ENCODE peak calls at places on chromosomes 2 and 18, in eight cellular contexts. C is chondrocyte, J is hepatocyte, S is K562, Q is A549, N is MCF 10A, M is pancreas, L is neural crest cell. V is an unnamed sample.

GRCh38 chr2:188303363-188304031 is 11.8 kb downstream of the GULP1 start:
- DNase-seq in N (peak), C (no peak), J (peak), L (no peak), Q (no peak), M (no peak), S (no peak), V (no peak)

GRCh38 chr18:58605027-58606020 is 23.6 kb downstream of the ALPK2 start:
- DNase-seq in Q (no peak), C (no peak), J (no peak), S (no peak), L (no peak), M (no peak), N (peak), V (no peak)

GRCh38 chr18:13416848-13417247 is 198.3 kb downstream of the LDLRAD4 start:
- DNase-seq in Q (no peak), M (no peak), J (peak), S (no peak), L (no peak), C (no peak), N (no peak), V (no peak)

GRCh38 chr2:160590664-160591063 is 97.1 kb upstream of the RBMS1 start:
- DNase-seq in M (no peak), L (no peak), N (no peak), Q (no peak), S (no peak), C (no peak), J (no peak), V (no peak)

GRCh38 chr18:79251021-79251420 is 144.7 kb upstream of the NFATC1 start:
- DNase-seq in J (no peak), N (no peak), Q (no peak), S (no peak), M (no peak), C (no peak), L (no peak), V (no peak)

GRCh38 chr2:158923180-158923594 is 45.3 kb upstream of the TANC1 start:
- DNase-seq in S (no peak), M (no peak), J (peak), C (no peak), L (no peak), N (peak), Q (no peak), V (no peak)

GRCh38 chr2:158297120-158297519 is 159.4 kb downstream of the CCDC148 start:
- DNase-seq in S (no peak), M (no peak), C (no peak), L (no peak), J (no peak), Q (no peak), N (no peak), V (no peak)

GRCh38 chr2:121479882-121480522 is 50.7 kb upstream of the RNU4ATAC start:
- DNase-seq in N (peak), L (no peak), J (peak), Q (no peak), S (peak), C (no peak), M (no peak), V (no peak)

GRCh38 chr2:84938194-84938879 is 32.6 kb upstream of the KCMF1 start:
- DNase-seq in S (no peak), N (no peak), M (no peak), L (no peak), C (no peak), J (no peak), Q (no peak), V (peak)

GRCh38 chr2:172693529-172694185 is 42.0 kb upstream of the RAPGEF4 start:
- DNase-seq in J (no peak), C (no peak), Q (no peak), N (peak), L (no peak), M (no peak), S (no peak), V (no peak)

GRCh38 chr2:10305715-10306114 is 3.0 kb downstream of the HPCAL1 start:
- DNase-seq in S (no peak), J (peak), N (peak), L (no peak), M (no peak), C (peak), Q (no peak), V (no peak)

GRCh38 chr2:107361951-107362350 is 464.7 kb upstream of the RGPD4 start:
- DNase-seq in L (no peak), N (no peak), Q (no peak), M (no peak), S (no peak), J (no peak), C (no peak), V (no peak)

GRCh38 chr2:112181571-112182290 is 43.5 kb downstream of the FBLN7 start:
- DNase-seq in C (no peak), M (peak), J (peak), S (no peak), Q (no peak), N (no peak), L (no peak), V (no peak)

GRCh38 chr2:83516503-83516902 is 942.6 kb downstream of the SUCLG1 start:
- DNase-seq in L (no peak), N (no peak), M (no peak), C (no peak), S (peak), Q (no peak), J (no peak), V (no peak)

GRCh38 chr2:151381266-151381665 is 23.9 kb downstream of the TNFAIP6 start:
- DNase-seq in N (peak), S (no peak), J (no peak), L (no peak), Q (no peak), M (no peak), C (no peak), V (no peak)

GRCh38 chr2:178870703-178871102 is 63.5 kb upstream of the TTN start:
- DNase-seq in C (no peak), N (peak), S (no peak), Q (no peak), L (no peak), M (no peak), J (no peak), V (no peak)

DNA sequence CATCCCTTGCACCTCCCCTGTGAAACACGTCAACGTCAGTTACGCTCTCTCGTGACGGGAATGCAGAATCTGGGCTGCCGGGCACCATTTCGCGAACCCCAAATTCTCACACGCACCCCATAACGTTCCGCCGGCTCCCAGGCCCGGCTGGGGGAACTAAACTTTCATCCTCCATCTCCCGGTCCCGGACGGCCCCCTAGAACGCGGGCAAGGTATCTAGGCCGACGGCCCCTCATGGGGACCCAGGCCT is 530 bp downstream of the DNAJC27 start:
- DNase-seq in L (no peak), S (no peak), Q (peak), J (no peak), C (no peak), M (no peak), N (no peak), V (no peak)
- TF ChIP-seq CTCF in L (no peak), S (no peak), Q (no peak), J (no peak), C (peak), M (no peak), N (no peak), V (no peak)

DNA sequence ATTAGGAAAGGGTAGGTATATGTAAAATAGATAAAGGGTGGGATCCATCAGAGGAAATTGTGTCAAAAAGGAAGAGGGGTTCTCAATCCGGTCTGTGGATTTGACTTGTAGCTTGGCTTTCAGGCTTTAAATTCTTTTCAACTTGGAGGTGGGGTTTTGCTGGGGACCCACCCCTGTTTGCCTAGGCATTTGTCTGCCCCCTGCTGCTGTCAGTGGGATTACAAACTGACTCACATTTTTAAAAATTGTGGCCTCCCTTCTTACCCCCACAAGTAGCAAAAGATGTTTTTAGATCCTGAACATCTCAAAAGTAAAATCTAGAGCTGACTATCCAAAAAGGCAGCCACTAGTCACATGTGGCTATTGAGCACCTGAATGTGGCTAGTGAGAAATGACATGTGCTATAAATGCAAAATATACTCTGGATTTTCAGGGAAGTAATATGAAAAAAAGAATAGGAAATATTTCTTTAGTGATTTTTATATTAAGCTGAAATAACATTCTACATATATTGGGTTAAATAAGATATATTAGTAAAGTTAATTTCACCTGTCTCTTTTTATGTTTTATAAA is 178.9 kb downstream of the GFPT1 start:
- DNase-seq in S (peak), Q (no peak), L (no peak), J (no peak), N (peak), C (no peak), M (no peak), V (no peak)
- TF ChIP-seq CTCF in S (peak), Q (peak), L (no peak), J (peak), N (peak), C (peak), M (no peak), V (no peak)

DNA sequence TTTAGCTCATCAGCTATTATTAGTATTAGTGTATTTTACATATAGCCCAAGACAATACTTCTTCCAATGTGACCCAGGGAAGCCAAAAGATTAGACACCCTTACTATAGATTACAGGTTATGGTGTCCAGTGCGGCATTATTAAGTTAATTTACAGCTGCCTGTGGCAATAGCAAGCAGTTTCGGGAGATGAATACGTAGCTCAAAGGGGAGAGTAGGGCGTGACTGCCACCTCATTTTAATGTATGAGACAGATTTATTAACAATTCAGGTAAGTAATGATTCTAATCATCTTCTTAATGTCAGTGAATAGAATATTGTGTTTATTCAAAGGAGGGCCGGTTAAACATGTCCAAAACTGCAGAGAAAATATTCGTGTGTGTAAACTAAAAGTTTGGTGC is 6.8 kb upstream of the DSG3 start:
- DNase-seq in N (no peak), Q (no peak), M (no peak), J (no peak), S (no peak), C (no peak), L (no peak), V (no peak)
- TF ChIP-seq CTCF in N (no peak), Q (no peak), M (no peak), J (no peak), S (no peak), C (no peak), L (no peak), V (no peak)

GRCh38 chr2:46002947-46003346 is 294.3 kb upstream of the EPAS1 start:
- DNase-seq in M (no peak), C (no peak), N (no peak), J (no peak), S (no peak), L (no peak), Q (no peak), V (no peak)
- TF ChIP-seq CTCF in M (no peak), C (no peak), N (no peak), J (no peak), S (no peak), L (no peak), Q (no peak), V (no peak)

GRCh38 chr2:149393647-149394046 is 63.3 kb downstream of the LYPD6 start:
- DNase-seq in Q (no peak), L (no peak), N (no peak), S (no peak), J (no peak), C (no peak), M (no peak), V (no peak)

GRCh38 chr2:149383340-149383739 is 53.0 kb downstream of the LYPD6 start:
- DNase-seq in Q (no peak), L (no peak), N (no peak), J (no peak), S (no peak), M (no peak), C (no peak), V (no peak)

GRCh38 chr2:149389506-149390167 is 59.2 kb downstream of the LYPD6 start:
- DNase-seq in Q (no peak), L (no peak), J (no peak), S (no peak), N (no peak), C (no peak), M (no peak), V (no peak)

GRCh38 chr2:149387411-149387810 is 57.0 kb downstream of the LYPD6 start:
- DNase-seq in C (no peak), Q (no peak), N (no peak), M (no peak), J (no peak), S (no peak), L (no peak), V (no peak)

GRCh38 chr2:149388120-149388816 is 57.9 kb downstream of the LYPD6 start:
- DNase-seq in M (no peak), L (no peak), S (peak), C (no peak), Q (no peak), N (peak), J (no peak), V (no peak)
- TF ChIP-seq CTCF in M (no peak), L (peak), S (no peak), C (peak), Q (no peak), N (no peak), J (peak), V (no peak)

GRCh38 chr2:104432401-104432800 is 421.5 kb upstream of the POU3F3 start:
- DNase-seq in Q (no peak), C (no peak), S (no peak), L (no peak), M (no peak), N (no peak), J (no peak), V (no peak)

GRCh38 chr2:104432972-104433371 is 420.9 kb upstream of the POU3F3 start:
- DNase-seq in L (no peak), C (no peak), N (no peak), S (no peak), J (no peak), M (no peak), Q (no peak), V (no peak)

GRCh38 chr2:104434966-104435365 is 418.9 kb upstream of the POU3F3 start:
- DNase-seq in S (no peak), L (no peak), Q (no peak), M (no peak), N (no peak), J (no peak), C (no peak), V (no peak)

GRCh38 chr2:104431701-104432121 is 422.2 kb upstream of the POU3F3 start:
- DNase-seq in C (no peak), Q (no peak), L (no peak), N (no peak), M (no peak), J (no peak), S (no peak), V (no peak)

DNA sequence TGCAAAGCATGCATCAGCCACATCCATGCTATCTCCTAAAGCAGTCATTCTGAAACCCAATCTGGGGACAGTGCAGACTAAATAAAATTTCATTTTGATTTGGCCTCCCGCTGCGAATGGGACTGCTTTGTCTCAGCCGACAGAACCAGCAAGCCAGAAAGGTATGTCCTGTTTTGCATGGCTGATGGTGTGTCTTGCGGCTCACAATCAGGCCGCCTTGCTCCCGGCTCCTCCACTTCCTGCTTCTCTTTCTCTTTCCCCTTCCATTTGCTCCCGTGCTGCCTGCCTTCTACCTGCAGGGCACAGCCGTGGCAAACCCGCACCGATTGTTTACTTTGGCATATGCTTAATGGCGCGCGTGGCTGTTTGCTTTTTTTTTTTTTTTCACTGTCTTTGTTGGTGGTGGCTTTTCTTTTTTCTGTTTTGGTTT is 419.5 kb upstream of the POU3F3 start:
- DNase-seq in S (no peak), N (peak), M (no peak), C (no peak), Q (no peak), J (peak), L (no peak), V (no peak)
- TF ChIP-seq CTCF in S (no peak), N (no peak), M (no peak), C (no peak), Q (no peak), J (no peak), L (no peak), V (no peak)

GRCh38 chr2:14634223-14634884 is 1.8 kb downstream of the LRATD1 start:
- DNase-seq in L (peak), J (peak), M (peak), Q (peak), N (peak), C (peak), S (peak), V (no peak)
- TF ChIP-seq CTCF in L (peak), J (peak), M (peak), Q (peak), N (peak), C (peak), S (peak), V (no peak)

DNA sequence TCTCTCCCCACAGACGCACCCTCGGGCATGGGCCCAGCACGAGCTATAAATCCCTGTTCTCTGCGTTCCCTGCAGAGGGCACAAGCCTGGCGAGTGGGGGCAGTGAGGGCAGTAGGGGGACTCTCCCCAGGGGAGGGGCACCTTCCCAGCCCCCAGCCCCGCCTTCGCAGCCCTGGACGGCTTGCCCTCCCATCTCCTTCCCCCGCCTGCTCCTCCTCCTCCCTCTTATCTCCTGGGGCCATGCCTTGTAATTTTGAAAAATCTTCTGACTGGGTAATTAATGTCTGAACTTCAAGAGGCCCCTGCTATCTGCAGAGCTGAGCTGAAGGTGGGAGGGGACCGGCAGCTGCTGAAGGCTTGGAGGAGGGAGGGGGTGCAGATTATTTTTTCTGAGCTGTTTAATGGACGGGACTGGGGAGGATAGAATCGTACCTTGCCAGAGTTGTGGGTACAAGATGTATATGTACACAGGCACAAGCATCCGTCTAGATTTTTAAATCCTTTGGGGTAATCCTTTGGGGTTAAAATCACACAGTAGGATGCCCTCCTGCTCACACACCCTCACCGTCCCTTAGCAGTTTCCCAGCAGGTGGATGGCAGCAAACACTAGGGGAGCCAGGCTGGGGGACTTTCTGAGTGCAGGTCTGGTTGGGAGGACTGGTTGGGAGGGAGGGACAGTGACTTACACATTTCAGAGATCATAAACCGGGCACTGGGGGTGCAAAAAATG is 121.9 kb downstream of the SMAD7 start:
- DNase-seq in S (peak), J (peak), M (peak), C (peak), L (no peak), N (no peak), Q (no peak), V (no peak)
- TF ChIP-seq CTCF in S (no peak), J (peak), M (no peak), C (peak), L (no peak), N (no peak), Q (no peak), V (no peak)

GRCh38 chr2:230942920-230943896 is 18.2 kb upstream of the GPR55 start:
- DNase-seq in N (no peak), J (no peak), M (no peak), C (no peak), S (no peak), L (no peak), Q (no peak), V (no peak)

GRCh38 chr2:230940476-230940815 is 15.4 kb upstream of the GPR55 start:
- DNase-seq in N (no peak), J (no peak), M (no peak), Q (no peak), L (no peak), S (no peak), C (no peak), V (no peak)

GRCh38 chr2:230944123-230944653 is 19.1 kb upstream of the GPR55 start:
- DNase-seq in C (no peak), M (no peak), L (no peak), J (no peak), N (no peak), Q (no peak), S (no peak), V (no peak)

GRCh38 chr2:230941202-230942180 is 16.4 kb upstream of the GPR55 start:
- DNase-seq in N (no peak), L (no peak), C (no peak), Q (no peak), S (no peak), M (no peak), J (no peak), V (no peak)

DNA sequence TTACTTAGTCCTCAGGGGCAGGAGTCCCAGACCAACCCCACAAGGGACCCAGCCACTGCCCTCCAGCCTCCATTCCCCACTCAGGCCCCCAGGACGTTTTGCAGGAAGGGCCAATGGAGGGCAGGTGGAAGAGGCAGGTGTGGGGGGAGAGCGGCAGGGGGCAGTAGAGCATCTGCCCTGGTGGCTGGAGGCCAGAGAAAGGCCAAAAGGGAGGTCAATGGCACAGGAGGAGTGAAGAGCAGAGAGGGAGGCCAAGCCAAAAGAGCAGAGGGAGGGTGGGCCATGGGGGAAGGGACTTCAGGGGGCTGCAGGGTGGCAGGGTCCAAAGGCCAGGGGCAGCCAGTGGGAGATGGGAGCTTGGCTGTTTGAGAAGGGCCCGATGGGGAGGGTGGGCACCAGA is 17.3 kb upstream of the GPR55 start:
- DNase-seq in C (no peak), Q (no peak), N (no peak), L (no peak), M (no peak), S (peak), J (no peak), V (no peak)
- TF ChIP-seq CTCF in C (no peak), Q (no peak), N (no peak), L (no peak), M (no peak), S (peak), J (no peak), V (no peak)